ENCODE peak calls at places on chromosomes 6 and 20, in five cellular contexts. One of them, this sample, is unnamed. For H3K4me1, the result is how much of the 10 kb centered on the place peaks cover.

GRCh38 chr20:19992996-19993908 is 23.9 kb upstream of the NAA20 start:
- DNase-seq in pancreas: peak
- DNase-seq in A549: peak
- DNase-seq in aorta: no peak
- DNase-seq in right cardiac atrium: no peak
- DNase-seq in this sample: no peak

GRCh38 chr6:3770023-3770422 is 18.5 kb upstream of the PXDC1 start:
- DNase-seq in right cardiac atrium: no peak
- DNase-seq in aorta: no peak
- DNase-seq in pancreas: no peak
- DNase-seq in A549: no peak
- DNase-seq in this sample: no peak

GRCh38 chr6:150450918-150451317 is 82.1 kb downstream of the IYD start:
- DNase-seq in right cardiac atrium: no peak
- DNase-seq in A549: no peak
- DNase-seq in aorta: no peak
- DNase-seq in pancreas: no peak
- DNase-seq in this sample: no peak

GRCh38 chr6:8432614-8433013 is 2.7 kb downstream of the SLC35B3 start:
- DNase-seq in pancreas: no peak
- DNase-seq in aorta: no peak
- DNase-seq in A549: no peak
- DNase-seq in right cardiac atrium: no peak
- DNase-seq in this sample: no peak

GRCh38 chr20:54475334-54476287 is at the start of gene DOK5:
- DNase-seq in aorta: peak
- DNase-seq in A549: no peak
- DNase-seq in right cardiac atrium: peak
- DNase-seq in pancreas: no peak
- DNase-seq in this sample: peak

GRCh38 chr20:18805881-18806280 is 7.7 kb upstream of the SCP2D1 start:
- DNase-seq in pancreas: no peak
- DNase-seq in right cardiac atrium: no peak
- DNase-seq in A549: no peak
- DNase-seq in aorta: no peak
- DNase-seq in this sample: no peak

GRCh38 chr6:16318538-16318937 is 80.2 kb downstream of the GMPR start:
- DNase-seq in A549: no peak
- DNase-seq in aorta: peak
- DNase-seq in right cardiac atrium: no peak
- DNase-seq in pancreas: no peak
- DNase-seq in this sample: no peak

GRCh38 chr20:61191096-61191495 is 61.0 kb upstream of the CDH4 start:
- DNase-seq in A549: no peak
- DNase-seq in right cardiac atrium: no peak
- DNase-seq in pancreas: no peak
- DNase-seq in aorta: no peak
- DNase-seq in this sample: no peak

GRCh38 chr6:4008324-4009047 is 70.5 kb downstream of the FAM217A start:
- DNase-seq in pancreas: no peak
- DNase-seq in aorta: no peak
- DNase-seq in A549: peak
- DNase-seq in right cardiac atrium: no peak
- DNase-seq in this sample: no peak

GRCh38 chr6:166515072-166515810 is 71.2 kb downstream of the RAMACL start:
- DNase-seq in aorta: no peak
- DNase-seq in pancreas: no peak
- DNase-seq in right cardiac atrium: no peak
- DNase-seq in A549: peak
- DNase-seq in this sample: no peak

GRCh38 chr6:168386973-168387372 is 54.0 kb upstream of the SMOC2 start:
- DNase-seq in pancreas: no peak
- DNase-seq in right cardiac atrium: no peak
- DNase-seq in A549: no peak
- DNase-seq in aorta: no peak
- DNase-seq in this sample: no peak

GRCh38 chr6:146968041-146968760 is 236.0 kb upstream of the STXBP5 start:
- DNase-seq in pancreas: no peak
- DNase-seq in aorta: no peak
- DNase-seq in right cardiac atrium: no peak
- DNase-seq in A549: peak
- DNase-seq in this sample: no peak

GRCh38 chr6:95648636-95649035 is 71.3 kb downstream of the MANEA start:
- DNase-seq in right cardiac atrium: no peak
- DNase-seq in pancreas: no peak
- DNase-seq in A549: no peak
- DNase-seq in aorta: no peak
- DNase-seq in this sample: no peak

GRCh38 chr6:19995575-19996257 is 158.5 kb downstream of the ID4 start:
- DNase-seq in A549: no peak
- DNase-seq in right cardiac atrium: no peak
- DNase-seq in pancreas: no peak
- DNase-seq in aorta: no peak
- DNase-seq in this sample: no peak

GRCh38 chr6:56659721-56660373 is 17.2 kb upstream of the DST start:
- DNase-seq in aorta: no peak
- DNase-seq in right cardiac atrium: no peak
- DNase-seq in A549: no peak
- DNase-seq in pancreas: no peak
- DNase-seq in this sample: no peak

GRCh38 chr20:21360686-21361085 is 36.6 kb downstream of the NKX2-4 start:
- DNase-seq in A549: no peak
- DNase-seq in right cardiac atrium: no peak
- DNase-seq in aorta: no peak
- DNase-seq in pancreas: no peak
- DNase-seq in this sample: no peak

GRCh38 chr6:85498596-85499258 is 48.8 kb downstream of the NT5E start:
- DNase-seq in A549: peak
- DNase-seq in right cardiac atrium: no peak
- DNase-seq in aorta: no peak
- DNase-seq in pancreas: peak
- DNase-seq in this sample: no peak

GRCh38 chr6:13848553-13849150 is 34.3 kb upstream of the MCUR1 start:
- DNase-seq in right cardiac atrium: no peak
- DNase-seq in A549: no peak
- DNase-seq in aorta: no peak
- DNase-seq in pancreas: no peak
- DNase-seq in this sample: no peak

GRCh38 chr6:166460473-166461437 is 78.0 kb upstream of the MPC1 start:
- DNase-seq in right cardiac atrium: no peak
- DNase-seq in A549: no peak
- DNase-seq in pancreas: no peak
- DNase-seq in aorta: no peak
- DNase-seq in this sample: no peak

GRCh38 chr6:128127650-128128049 is 226.8 kb upstream of the THEMIS start:
- DNase-seq in A549: no peak
- DNase-seq in aorta: no peak
- DNase-seq in pancreas: no peak
- DNase-seq in right cardiac atrium: no peak
- DNase-seq in this sample: no peak

GRCh38 chr6:3372184-3372846 is 84.5 kb downstream of the SLC22A23 start:
- DNase-seq in A549: no peak
- DNase-seq in pancreas: no peak
- DNase-seq in right cardiac atrium: no peak
- DNase-seq in aorta: peak
- DNase-seq in this sample: no peak

DNA sequence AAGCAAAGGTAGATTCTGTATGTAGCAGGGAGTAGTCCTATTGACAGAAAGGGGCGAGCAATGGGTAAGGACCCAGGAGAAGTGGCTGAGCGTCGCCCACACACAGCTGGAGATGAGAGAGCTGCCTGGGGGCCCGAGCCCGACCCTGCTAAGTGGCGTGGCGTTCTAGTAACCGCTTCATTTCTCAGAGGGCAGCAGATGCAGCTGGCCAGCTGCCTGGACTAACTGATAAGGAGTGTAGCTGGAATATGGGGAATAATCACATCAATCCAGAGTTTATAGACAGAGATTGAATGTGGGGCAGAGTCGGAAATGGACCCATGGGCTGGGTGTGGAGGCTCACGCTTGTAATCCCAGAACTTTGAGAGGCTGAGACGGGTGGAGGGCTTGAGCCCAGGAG is 64.4 kb downstream of the EZR start:
- DNase-seq in aorta: no peak
- DNase-seq in pancreas: no peak
- DNase-seq in A549: no peak
- DNase-seq in right cardiac atrium: no peak
- DNase-seq in this sample: peak
- H3K4me1 ChIP-seq in aorta: under half
- H3K4me1 ChIP-seq in pancreas: under half
- H3K4me1 ChIP-seq in A549: under half
- H3K4me1 ChIP-seq in right cardiac atrium: under half
- H3K4me1 ChIP-seq in this sample: under half

DNA sequence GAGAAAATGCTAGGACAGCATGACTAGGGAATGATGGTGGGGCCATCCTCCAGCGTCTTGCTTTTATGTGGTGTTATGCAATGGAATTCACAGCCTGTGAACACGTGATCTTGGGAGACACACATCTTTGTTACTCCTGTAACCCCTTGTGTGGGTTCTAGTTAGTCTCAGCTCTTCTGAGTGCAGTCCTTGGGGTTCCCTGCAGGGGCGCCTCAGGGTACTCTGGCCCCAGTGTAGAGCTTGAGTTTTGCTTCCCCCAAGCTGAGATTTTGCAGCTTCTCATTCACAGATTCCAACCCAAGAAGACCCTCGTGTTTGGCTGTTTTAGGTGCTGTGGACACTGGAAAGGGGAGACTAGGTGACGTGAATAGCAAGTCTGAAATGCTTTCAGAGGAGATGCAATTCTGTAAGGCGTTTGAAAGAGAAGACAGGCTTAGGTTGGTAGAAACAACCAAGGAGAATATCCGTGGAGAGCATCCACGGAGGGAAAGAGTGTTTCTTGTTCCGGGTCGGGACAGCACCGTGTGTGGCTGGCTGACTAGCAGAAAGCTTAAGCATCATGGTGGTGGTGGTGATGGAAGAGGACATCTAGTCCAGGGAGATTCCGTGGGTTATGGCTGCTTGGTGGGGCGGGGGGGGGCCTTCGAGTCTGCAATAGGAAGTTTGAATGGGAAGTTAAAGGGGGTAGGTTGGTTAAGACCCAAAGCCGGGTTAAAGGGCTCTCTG is 30.1 kb downstream of the DUSP22 start:
- DNase-seq in pancreas: no peak
- DNase-seq in A549: no peak
- DNase-seq in aorta: no peak
- DNase-seq in right cardiac atrium: no peak
- DNase-seq in this sample: no peak
- H3K4me1 ChIP-seq in pancreas: under half
- H3K4me1 ChIP-seq in A549: under half
- H3K4me1 ChIP-seq in aorta: under half
- H3K4me1 ChIP-seq in right cardiac atrium: under half
- H3K4me1 ChIP-seq in this sample: under half

DNA sequence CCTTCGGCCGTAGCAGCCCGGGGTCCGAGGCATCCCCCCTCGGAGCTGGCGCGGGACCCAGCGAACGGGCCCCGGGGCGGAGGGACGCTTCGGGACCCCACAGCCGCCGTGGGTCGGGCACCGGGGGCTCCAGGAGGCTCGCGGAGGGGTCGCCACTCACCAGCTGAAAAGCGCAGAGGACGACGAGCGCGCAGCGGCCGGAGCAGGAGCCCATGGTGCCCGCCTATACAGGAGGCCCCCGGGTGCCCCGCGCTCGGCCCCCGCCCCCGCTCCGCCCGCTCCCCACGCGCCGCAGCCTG is at the start of gene NKAIN4:
- DNase-seq in aorta: no peak
- DNase-seq in A549: no peak
- DNase-seq in right cardiac atrium: no peak
- DNase-seq in pancreas: no peak
- DNase-seq in this sample: no peak
- H3K4me1 ChIP-seq in aorta: under half
- H3K4me1 ChIP-seq in A549: under half
- H3K4me1 ChIP-seq in right cardiac atrium: under half
- H3K4me1 ChIP-seq in pancreas: under half
- H3K4me1 ChIP-seq in this sample: under half

DNA sequence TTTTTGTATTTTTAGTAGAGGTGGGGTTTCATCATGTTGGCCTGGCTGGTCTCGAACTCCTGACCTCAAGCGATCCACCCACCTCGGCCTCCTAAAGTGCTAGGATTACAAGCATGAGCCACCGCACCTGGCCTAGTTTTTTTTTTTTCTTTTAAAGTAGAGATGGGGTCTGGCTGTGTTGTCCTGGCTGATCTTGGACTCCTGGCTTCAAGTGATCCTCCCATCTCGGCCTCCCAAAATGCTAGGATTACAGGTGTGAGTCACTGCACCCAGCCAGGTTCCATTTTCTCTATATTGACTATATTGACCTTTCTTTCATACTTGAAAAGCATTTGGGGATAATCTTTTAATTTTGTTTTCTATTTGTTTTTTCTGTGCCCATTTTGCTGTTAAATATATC is 13.3 kb downstream of the PANK2 start:
- DNase-seq in pancreas: no peak
- DNase-seq in A549: no peak
- DNase-seq in aorta: no peak
- DNase-seq in right cardiac atrium: no peak
- DNase-seq in this sample: no peak
- H3K4me1 ChIP-seq in pancreas: under half
- H3K4me1 ChIP-seq in A549: half or more
- H3K4me1 ChIP-seq in aorta: under half
- H3K4me1 ChIP-seq in right cardiac atrium: under half
- H3K4me1 ChIP-seq in this sample: half or more